ENCODE peak calls at places on chromosomes 11 and 22, in six cellular contexts. Q, U, Y, I, V and A are unnamed samples. For H3K36me3, the result is how much of the 10 kb centered on the place peaks cover.

GRCh38 chr22:24244144-24244787 is 616 bp downstream of the GGT5 start:
- DNase-seq in Y (no peak), V (no peak), U (no peak), Q (peak), I (no peak), A (no peak)

GRCh38 chr11:67996622-67997459 is 7.1 kb downstream of the UNC93B1 start:
- DNase-seq in Y (peak), Q (no peak), U (peak), V (no peak), I (peak), A (no peak)

GRCh38 chr11:10925149-10925926 is 67.5 kb upstream of the ZBED5 start:
- DNase-seq in I (no peak), V (no peak), Q (no peak), U (no peak), Y (no peak), A (no peak)

GRCh38 chr11:68938816-68939582 is 35.3 kb downstream of the IGHMBP2 start:
- DNase-seq in U (no peak), V (no peak), Y (no peak), Q (no peak), I (no peak), A (no peak)

GRCh38 chr11:117219995-117220394 is 11.9 kb downstream of the PCSK7 start:
- DNase-seq in Q (no peak), I (no peak), U (no peak), V (no peak), Y (no peak), A (no peak)

GRCh38 chr22:49925525-49926128 is 7.2 kb downstream of the CRELD2 start:
- DNase-seq in Y (peak), Q (no peak), U (no peak), I (no peak), V (no peak), A (no peak)

GRCh38 chr11:79626135-79626748 is 185.4 kb upstream of the TENM4 start:
- DNase-seq in Y (no peak), U (no peak), V (peak), Q (peak), I (no peak), A (no peak)

GRCh38 chr22:48782817-48783511 is 1044.7 kb downstream of the BRD1 start:
- DNase-seq in U (peak), I (peak), Q (no peak), Y (no peak), V (no peak), A (no peak)

GRCh38 chr11:114163830-114164401 is 104.4 kb downstream of the ZBTB16 start:
- DNase-seq in I (no peak), Q (no peak), U (no peak), Y (peak), V (no peak), A (no peak)

GRCh38 chr11:77697865-77698264 is 60.3 kb upstream of the CLNS1A start:
- DNase-seq in U (no peak), I (no peak), Y (no peak), Q (no peak), V (no peak), A (no peak)

GRCh38 chr11:27718853-27719574 is 18.8 kb upstream of the BDNF start:
- DNase-seq in I (peak), V (no peak), Q (peak), Y (peak), U (peak), A (no peak)

GRCh38 chr11:561148-562003 is 606 bp downstream of the RASSF7 start:
- DNase-seq in Y (peak), V (peak), I (no peak), Q (no peak), U (no peak), A (no peak)

GRCh38 chr11:120511116-120511803 is at the start of gene GRIK4:
- DNase-seq in I (peak), Q (peak), V (peak), U (peak), Y (peak), A (no peak)
- H3K4me3 ChIP-seq in I (peak), Q (peak), V (peak), U (peak), Y (peak), A (peak)

GRCh38 chr22:39525658-39525975 is 5.3 kb downstream of the ATF4 start:
- DNase-seq in Y (no peak), V (no peak), U (no peak), I (no peak), Q (no peak), A (no peak)
- H3K36me3 ChIP-seq in Y (under half), V (under half), U (under half), I (half or more), Q (under half), A (half or more)

GRCh38 chr11:48272551-48273080 is 9.0 kb downstream of the OR4X1 start:
- DNase-seq in U (no peak), I (no peak), Q (no peak), V (no peak), Y (no peak), A (no peak)
- H3K4me3 ChIP-seq in U (no peak), I (no peak), Q (no peak), V (no peak), Y (no peak), A (no peak)

DNA sequence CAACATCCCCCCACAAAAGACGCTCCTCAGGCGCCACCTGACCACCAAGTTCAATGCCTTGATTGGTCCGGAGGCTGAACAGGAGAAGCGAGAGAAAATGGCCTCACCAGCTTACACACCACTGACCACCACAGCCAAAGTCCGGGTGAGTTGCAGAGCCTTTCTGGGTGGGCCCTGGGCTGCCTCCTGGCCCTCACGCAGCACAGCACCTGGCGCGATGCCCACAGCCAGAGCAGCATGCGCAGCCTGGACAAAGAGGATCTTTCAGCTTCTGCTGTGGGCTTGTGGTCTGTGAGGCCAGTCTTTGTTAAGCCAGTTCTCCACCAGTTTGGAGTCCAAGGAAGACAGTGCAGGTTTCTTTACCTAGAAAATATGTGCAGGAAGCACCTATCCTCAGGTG is 21.6 kb downstream of the CYB5R2 start:
- DNase-seq in Y (no peak), I (no peak), Q (no peak), U (no peak), V (no peak), A (no peak)
- H3K36me3 ChIP-seq in Y (under half), I (under half), Q (under half), U (under half), V (under half), A (under half)

GRCh38 chr11:8962827-8963226 is 1.4 kb downstream of the TMEM9B start:
- DNase-seq in Q (no peak), U (no peak), V (no peak), I (no peak), Y (no peak), A (no peak)
- H3K4me3 ChIP-seq in Q (no peak), U (peak), V (no peak), I (no peak), Y (peak), A (no peak)

GRCh38 chr11:35735411-35735810 is 72.8 kb downstream of the TRIM44 start:
- DNase-seq in Y (no peak), Q (no peak), V (no peak), I (no peak), U (no peak), A (no peak)

GRCh38 chr11:35727140-35727539 is 64.6 kb downstream of the TRIM44 start:
- DNase-seq in U (no peak), Q (no peak), Y (no peak), V (no peak), I (no peak), A (no peak)

GRCh38 chr11:35725880-35726279 is 63.3 kb downstream of the TRIM44 start:
- DNase-seq in I (no peak), Q (peak), U (no peak), V (peak), Y (no peak), A (no peak)

GRCh38 chr11:35734669-35735068 is 72.1 kb downstream of the TRIM44 start:
- DNase-seq in V (no peak), Y (no peak), Q (no peak), I (no peak), U (no peak), A (no peak)

GRCh38 chr11:35730254-35730653 is 67.7 kb downstream of the TRIM44 start:
- DNase-seq in Q (no peak), Y (no peak), U (no peak), I (no peak), V (no peak), A (no peak)
- H3K36me3 ChIP-seq in Q (under half), Y (under half), U (under half), I (half or more), V (under half), A (under half)

DNA sequence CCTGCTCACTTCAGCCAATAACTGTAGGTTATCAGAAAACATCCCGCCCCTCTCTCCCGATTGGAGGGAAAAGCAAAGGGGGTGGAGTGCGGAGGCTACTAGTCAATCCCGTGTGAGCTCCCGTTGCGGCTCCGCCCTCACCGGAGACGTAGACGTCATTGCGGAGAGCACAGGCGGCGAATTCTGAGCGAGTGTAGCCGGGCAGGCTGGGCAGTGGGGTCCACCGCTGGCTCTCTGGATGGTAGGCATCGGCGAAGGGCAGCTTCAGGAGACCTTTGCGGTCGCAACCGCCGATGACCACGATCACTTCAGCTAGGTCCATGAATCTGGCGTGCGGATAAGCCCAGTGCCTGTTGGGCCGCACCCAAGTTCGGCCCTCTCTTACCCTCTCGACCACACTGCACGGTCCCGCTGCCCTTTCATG is 4.7 kb downstream of the KLHL35 start:
- DNase-seq in U (peak), Y (peak), I (no peak), V (peak), Q (peak), A (peak)
- H3K4me3 ChIP-seq in U (peak), Y (peak), I (no peak), V (peak), Q (peak), A (peak)